ENCODE peak calls at places on chromosome 1, in nine cellular contexts. One of them, this sample, is unnamed.

GRCh38 chr1:89739844-89740216 is 81.0 kb upstream of the LRRC8D start:
- DNase-seq in tibial artery: no peak
- DNase-seq in occipital lobe: no peak
- DNase-seq in uterus: no peak
- DNase-seq in germinal center: no peak
- DNase-seq in RPMI8226: no peak
- DNase-seq in COR-L47: no peak
- DNase-seq in lower leg skin: no peak
- DNase-seq in hepatic stellate cell: no peak
- DNase-seq in this sample: no peak

GRCh38 chr1:167517535-167518330 is 596 bp downstream of the CD247 start:
- DNase-seq in tibial artery: no peak
- DNase-seq in occipital lobe: no peak
- DNase-seq in uterus: no peak
- DNase-seq in germinal center: no peak
- DNase-seq in RPMI8226: no peak
- DNase-seq in COR-L47: no peak
- DNase-seq in lower leg skin: no peak
- DNase-seq in hepatic stellate cell: no peak
- DNase-seq in this sample: no peak

GRCh38 chr1:167460836-167461235 is 57.5 kb downstream of the CD247 start:
- DNase-seq in tibial artery: no peak
- DNase-seq in occipital lobe: peak
- DNase-seq in uterus: no peak
- DNase-seq in germinal center: no peak
- DNase-seq in RPMI8226: no peak
- DNase-seq in COR-L47: no peak
- DNase-seq in lower leg skin: no peak
- DNase-seq in hepatic stellate cell: no peak
- DNase-seq in this sample: no peak

GRCh38 chr1:198772626-198773025 is 133.8 kb downstream of the PTPRC start:
- DNase-seq in tibial artery: no peak
- DNase-seq in occipital lobe: no peak
- DNase-seq in uterus: no peak
- DNase-seq in germinal center: no peak
- DNase-seq in RPMI8226: no peak
- DNase-seq in COR-L47: no peak
- DNase-seq in lower leg skin: no peak
- DNase-seq in hepatic stellate cell: no peak
- DNase-seq in this sample: no peak

GRCh38 chr1:175750366-175751111 is 7.1 kb upstream of the TNR start:
- DNase-seq in tibial artery: peak
- DNase-seq in occipital lobe: peak
- DNase-seq in uterus: no peak
- DNase-seq in germinal center: no peak
- DNase-seq in RPMI8226: no peak
- DNase-seq in COR-L47: no peak
- DNase-seq in lower leg skin: no peak
- DNase-seq in hepatic stellate cell: no peak
- DNase-seq in this sample: no peak

GRCh38 chr1:168468042-168468809 is 75.6 kb downstream of the XCL2 start:
- DNase-seq in tibial artery: no peak
- DNase-seq in occipital lobe: no peak
- DNase-seq in uterus: no peak
- DNase-seq in germinal center: no peak
- DNase-seq in RPMI8226: no peak
- DNase-seq in COR-L47: no peak
- DNase-seq in lower leg skin: no peak
- DNase-seq in hepatic stellate cell: no peak
- DNase-seq in this sample: no peak

GRCh38 chr1:74699331-74699730 is 25.7 kb upstream of the ERICH3 start:
- DNase-seq in tibial artery: no peak
- DNase-seq in occipital lobe: no peak
- DNase-seq in uterus: no peak
- DNase-seq in germinal center: no peak
- DNase-seq in RPMI8226: no peak
- DNase-seq in COR-L47: no peak
- DNase-seq in lower leg skin: no peak
- DNase-seq in hepatic stellate cell: no peak
- DNase-seq in this sample: no peak

GRCh38 chr1:108639899-108640560 is 20.9 kb downstream of the HENMT1 start:
- DNase-seq in tibial artery: no peak
- DNase-seq in occipital lobe: no peak
- DNase-seq in uterus: no peak
- DNase-seq in germinal center: no peak
- DNase-seq in RPMI8226: no peak
- DNase-seq in COR-L47: no peak
- DNase-seq in lower leg skin: no peak
- DNase-seq in hepatic stellate cell: no peak
- DNase-seq in this sample: no peak

GRCh38 chr1:201361652-201362504 is 15.6 kb downstream of the TNNT2 start:
- DNase-seq in tibial artery: no peak
- DNase-seq in occipital lobe: no peak
- DNase-seq in uterus: no peak
- DNase-seq in germinal center: peak
- DNase-seq in RPMI8226: peak
- DNase-seq in COR-L47: peak
- DNase-seq in lower leg skin: no peak
- DNase-seq in hepatic stellate cell: peak
- DNase-seq in this sample: peak

GRCh38 chr1:229192031-229192430 is 78.9 kb upstream of the RAB4A start:
- DNase-seq in tibial artery: no peak
- DNase-seq in occipital lobe: no peak
- DNase-seq in uterus: no peak
- DNase-seq in germinal center: no peak
- DNase-seq in RPMI8226: no peak
- DNase-seq in COR-L47: no peak
- DNase-seq in lower leg skin: no peak
- DNase-seq in hepatic stellate cell: no peak
- DNase-seq in this sample: no peak

GRCh38 chr1:98103617-98104284 is 182.9 kb upstream of the DPYD start:
- DNase-seq in tibial artery: no peak
- DNase-seq in occipital lobe: no peak
- DNase-seq in uterus: no peak
- DNase-seq in germinal center: no peak
- DNase-seq in RPMI8226: no peak
- DNase-seq in COR-L47: no peak
- DNase-seq in lower leg skin: no peak
- DNase-seq in hepatic stellate cell: no peak
- DNase-seq in this sample: no peak

GRCh38 chr1:169003864-169004516 is 102.5 kb upstream of the ATP1B1 start:
- DNase-seq in tibial artery: peak
- DNase-seq in occipital lobe: no peak
- DNase-seq in uterus: no peak
- DNase-seq in germinal center: no peak
- DNase-seq in RPMI8226: no peak
- DNase-seq in COR-L47: no peak
- DNase-seq in lower leg skin: no peak
- DNase-seq in hepatic stellate cell: no peak
- DNase-seq in this sample: no peak

This sample was measured in endothelial cell.